ENCODE peak calls at places on chromosomes 5 and 9, in five cellular contexts. N is germinal center; W is cardiac fibroblast; J is stimulated activated CD4-positive, alpha-beta T cell treated with anti-CD3 and anti-CD28 coated beads, Interleukin-1b, Interleukin-23, amount 100 ng/mL, for 1 hour; K is T-helper 1 cell. I is an unnamed sample.

GRCh38 chr9:137959641-137960411 is 82.2 kb downstream of the CACNA1B start:
- DNase-seq in N (no peak), W (no peak), J (no peak), K (no peak), I (no peak)

GRCh38 chr9:98686961-98687855 is 21.5 kb downstream of the GABBR2 start:
- DNase-seq in N (no peak), W (no peak), J (no peak), K (no peak), I (no peak)

GRCh38 chr5:82295144-82295543 is 17.0 kb upstream of the RPS23 start:
- DNase-seq in N (no peak), W (no peak), J (no peak), K (no peak), I (no peak)

GRCh38 chr5:14187660-14188059 is 44.5 kb downstream of the TRIO start:
- DNase-seq in N (no peak), W (peak), J (no peak), K (no peak), I (no peak)

GRCh38 chr5:173880306-173880985 is 7.7 kb upstream of the CPEB4 start:
- DNase-seq in N (no peak), W (peak), J (no peak), K (no peak), I (no peak)

GRCh38 chr9:137534256-137535119 is 15.7 kb downstream of the PNPLA7 start:
- DNase-seq in N (peak), W (peak), J (no peak), K (no peak), I (no peak)

GRCh38 chr5:74641778-74642542 is 1.4 kb upstream of the ENC1 start:
- DNase-seq in N (no peak), W (peak), J (no peak), K (no peak), I (no peak)

GRCh38 chr5:51810592-51810991 is 427.3 kb downstream of the ISL1 start:
- DNase-seq in N (no peak), W (no peak), J (no peak), K (no peak), I (no peak)

GRCh38 chr5:134018154-134018985 is 13.6 kb upstream of the VDAC1 start:
- DNase-seq in N (no peak), W (no peak), J (no peak), K (no peak), I (no peak)

GRCh38 chr9:133635903-133636531 is at the start of gene DBH:
- DNase-seq in N (no peak), W (no peak), J (no peak), K (no peak), I (no peak)

GRCh38 chr5:61482980-61483379 is 150.9 kb downstream of the ZSWIM6 start:
- DNase-seq in N (no peak), W (no peak), J (no peak), K (no peak), I (no peak)

GRCh38 chr5:74581988-74582365 is 58.6 kb downstream of the ENC1 start:
- DNase-seq in N (no peak), W (no peak), J (no peak), K (no peak), I (no peak)

GRCh38 chr5:62690421-62690820 is 111.8 kb downstream of the LRRC70 start:
- DNase-seq in N (no peak), W (no peak), J (no peak), K (no peak), I (no peak)

GRCh38 chr9:14183001-14183400 is 130.9 kb downstream of the NFIB start:
- DNase-seq in N (no peak), W (no peak), J (no peak), K (no peak), I (no peak)